ENCODE peak calls at places on chromosomes 1 and 21, in six cellular contexts. V is A549, R is endothelial cell of umbilical vein, M is K562, A is HepG2, E is GM12878. D is an unnamed sample.

GRCh38 chr1:201254625-201255469 is 28.5 kb upstream of the PKP1 start:
- DNase-seq in V (peak), R (peak), M (peak), A (peak), E (no peak), D (peak)

GRCh38 chr1:165632491-165632890 is 1.5 kb downstream of the MGST3 start:
- DNase-seq in V (no peak), R (no peak), M (no peak), A (no peak), E (no peak), D (no peak)

GRCh38 chr1:172287207-172287606 is 133.3 kb upstream of the C1orf105 start:
- DNase-seq in V (no peak), R (peak), M (no peak), A (no peak), E (no peak), D (no peak)

GRCh38 chr21:27807596-27807995 is 840.7 kb upstream of the ADAMTS5 start:
- DNase-seq in V (no peak), R (no peak), M (no peak), A (no peak), E (no peak), D (no peak)

GRCh38 chr1:220698607-220699016 is 8.4 kb downstream of the C1orf115 start:
- DNase-seq in V (no peak), R (no peak), M (no peak), A (peak), E (no peak), D (no peak)

GRCh38 chr1:244066954-244067716 is 16.1 kb downstream of the ZBTB18 start:
- DNase-seq in V (no peak), R (no peak), M (no peak), A (no peak), E (no peak), D (no peak)

GRCh38 chr1:222828939-222829338 is 14.1 kb downstream of the DISP1 start:
- DNase-seq in V (no peak), R (no peak), M (no peak), A (no peak), E (no peak), D (no peak)

GRCh38 chr1:225881081-225882007 is 836 bp downstream of the TMEM63A start:
- DNase-seq in V (no peak), R (peak), M (peak), A (peak), E (no peak), D (peak)

GRCh38 chr1:165161130-165161529 is 195.4 kb downstream of the LMX1A start:
- DNase-seq in V (no peak), R (no peak), M (no peak), A (no peak), E (no peak), D (no peak)

GRCh38 chr1:247096544-247096943 is 7.6 kb downstream of the ZNF669 start:
- DNase-seq in V (no peak), R (no peak), M (no peak), A (no peak), E (no peak), D (no peak)

GRCh38 chr1:4564083-4564482 is 90.3 kb upstream of the AJAP1 start:
- DNase-seq in V (no peak), R (no peak), M (no peak), A (no peak), E (no peak), D (no peak)

GRCh38 chr1:69967245-69967766 is 238.1 kb downstream of the LRRC40 start:
- DNase-seq in V (no peak), R (no peak), M (no peak), A (no peak), E (no peak), D (peak)

GRCh38 chr21:26844258-26845065 is 747 bp downstream of the ADAMTS1 start:
- DNase-seq in V (peak), R (peak), M (no peak), A (no peak), E (no peak), D (no peak)

GRCh38 chr21:21612446-21612845 is 614.2 kb downstream of the NCAM2 start:
- DNase-seq in V (no peak), R (peak), M (no peak), A (no peak), E (no peak), D (peak)

GRCh38 chr1:169414927-169415326 is 12.3 kb downstream of the CCDC181 start:
- DNase-seq in V (no peak), R (no peak), M (no peak), A (no peak), E (no peak), D (no peak)

GRCh38 chr1:158248122-158248521 is 6.1 kb upstream of the CD1A start:
- DNase-seq in V (no peak), R (no peak), M (no peak), A (no peak), E (peak), D (peak)

GRCh38 chr1:3055051-3055450 is 14.0 kb upstream of the PRDM16 start:
- DNase-seq in V (no peak), R (no peak), M (no peak), A (no peak), E (no peak), D (no peak)

GRCh38 chr1:16141573-16142336 is 14.1 kb downstream of the EPHA2 start:
- DNase-seq in V (no peak), R (peak), M (no peak), A (no peak), E (no peak), D (no peak)
- TF ChIP-seq MYC in V (no peak), R (peak), M (no peak), A (no peak), E (no peak), D (no peak)

GRCh38 chr1:205261946-205262668 is 34.4 kb downstream of the TMCC2 start:
- DNase-seq in V (no peak), R (peak), M (no peak), A (no peak), E (no peak), D (no peak)
- TF ChIP-seq MYC in V (no peak), R (no peak), M (no peak), A (no peak), E (no peak), D (no peak)

DNA sequence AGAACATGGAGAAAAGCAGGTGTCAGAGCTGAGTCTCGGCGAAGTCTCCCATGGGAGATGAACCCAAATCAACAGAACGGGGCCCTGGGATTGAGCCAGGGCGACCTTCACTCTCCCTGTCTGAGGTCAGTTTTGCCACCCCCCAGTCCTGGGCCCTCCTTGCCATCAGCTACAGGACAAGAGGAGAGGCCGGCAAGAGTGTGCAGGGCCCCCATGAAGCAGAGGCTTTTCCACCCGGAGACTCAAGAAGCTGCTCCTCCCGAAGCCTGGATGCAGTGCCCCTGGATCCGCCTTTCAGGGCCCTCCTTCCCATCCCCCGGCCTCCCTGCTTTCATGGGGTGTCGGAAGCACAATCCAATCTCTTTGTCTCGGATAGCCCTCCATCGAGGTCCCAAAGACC is 36.5 kb downstream of the TFF3 start:
- DNase-seq in V (no peak), R (no peak), M (no peak), A (no peak), E (no peak), D (no peak)
- TF ChIP-seq MYC in V (no peak), R (no peak), M (no peak), A (no peak), E (no peak), D (no peak)

GRCh38 chr1:197521118-197521739 is 253.2 kb downstream of the CRB1 start:
- DNase-seq in V (peak), R (peak), M (peak), A (peak), E (no peak), D (peak)
- TF ChIP-seq MYC in V (no peak), R (no peak), M (no peak), A (no peak), E (no peak), D (no peak)

GRCh38 chr1:90579212-90579802 is 137.8 kb downstream of the BARHL2 start:
- DNase-seq in V (peak), R (peak), M (peak), A (peak), E (no peak), D (peak)
- TF ChIP-seq MYC in V (no peak), R (no peak), M (no peak), A (no peak), E (no peak), D (no peak)

DNA sequence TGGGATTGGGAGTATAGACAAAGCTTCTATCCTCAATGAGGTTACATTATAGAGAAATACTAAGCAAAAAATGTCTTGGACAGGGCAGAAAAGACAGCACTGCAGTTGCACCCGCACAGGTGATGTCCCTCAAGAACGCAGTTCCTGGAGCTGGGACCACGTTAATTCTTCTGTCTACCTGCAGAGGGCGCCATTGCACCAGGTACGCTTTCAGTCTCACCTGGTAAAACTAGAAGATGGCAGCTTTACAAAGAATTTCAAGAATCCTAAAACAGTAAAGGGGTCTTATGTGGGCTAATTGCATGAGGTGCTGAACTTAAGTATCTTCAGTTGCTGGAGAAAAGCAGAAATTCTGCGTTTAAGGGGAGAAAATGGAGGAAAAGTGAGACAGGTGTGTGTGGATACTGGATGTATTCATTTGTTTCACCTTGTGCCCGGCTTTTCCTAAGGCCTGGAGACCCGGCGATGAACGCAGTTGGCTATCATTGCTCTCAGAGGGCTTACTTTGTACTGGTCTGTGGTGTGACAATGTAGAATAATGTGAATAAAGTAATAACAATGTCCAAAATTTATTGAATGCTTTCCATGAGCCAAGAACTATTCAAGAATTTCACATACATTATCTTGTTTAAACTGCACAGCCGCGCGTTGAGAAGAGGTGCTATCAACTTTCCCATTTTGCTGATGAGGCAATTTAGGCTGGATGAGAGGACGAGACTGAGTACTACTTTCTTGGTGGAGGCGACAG is 276.3 kb upstream of the GREM2 start:
- DNase-seq in V (peak), R (peak), M (peak), A (peak), E (no peak), D (peak)
- TF ChIP-seq MYC in V (no peak), R (no peak), M (no peak), A (no peak), E (no peak), D (no peak)

GRCh38 chr21:15729346-15729673 is 472 bp upstream of the USP25 start:
- DNase-seq in V (no peak), R (peak), M (no peak), A (no peak), E (no peak), D (no peak)

GRCh38 chr21:15732290-15732995 is 2.7 kb downstream of the USP25 start:
- DNase-seq in V (peak), R (peak), M (no peak), A (peak), E (peak), D (peak)

GRCh38 chr21:15731243-15731613 is 1.4 kb downstream of the USP25 start:
- DNase-seq in V (no peak), R (peak), M (no peak), A (peak), E (no peak), D (peak)

GRCh38 chr21:15729674-15730483 is at the start of gene USP25:
- DNase-seq in V (peak), R (peak), M (peak), A (peak), E (peak), D (peak)

DNA sequence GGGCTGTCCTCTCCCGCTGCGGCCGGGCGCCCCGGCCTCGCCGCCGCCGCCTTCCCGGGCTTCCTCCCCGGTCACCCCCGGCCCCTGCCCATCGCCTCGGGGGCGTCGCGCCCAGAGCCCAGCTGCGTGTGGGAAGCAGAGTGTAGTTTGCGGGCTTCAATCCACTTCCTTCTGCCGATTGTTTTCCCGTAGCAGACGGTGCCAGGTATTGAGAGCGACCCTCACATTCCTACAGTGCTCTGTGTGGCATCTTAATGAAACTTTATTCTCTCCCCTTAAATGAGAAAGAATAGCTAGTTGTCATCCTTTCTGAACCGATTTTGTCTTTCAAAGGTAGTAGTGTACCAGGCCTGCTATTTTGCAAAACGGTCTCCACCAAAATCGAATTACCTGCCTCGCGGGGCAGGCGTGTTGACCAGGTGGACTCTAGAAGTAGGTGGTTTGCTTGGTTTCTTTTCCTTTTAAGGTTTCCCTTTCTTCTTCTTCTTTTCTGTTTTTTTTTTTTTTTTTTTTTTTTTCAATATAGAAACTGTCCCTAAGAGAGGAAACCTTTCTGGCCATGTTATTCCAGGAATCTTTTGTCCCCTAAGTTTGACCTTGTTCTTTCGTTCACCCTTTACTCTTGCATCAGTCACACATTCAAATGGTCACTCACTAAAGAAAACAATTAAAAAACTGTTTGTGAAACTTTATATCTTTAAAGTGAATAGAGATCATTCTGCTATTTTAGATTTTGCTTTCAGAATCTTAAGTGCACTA is 881 bp downstream of the USP25 start:
- DNase-seq in V (no peak), R (peak), M (peak), A (no peak), E (no peak), D (no peak)
- TF ChIP-seq MYC in V (no peak), R (no peak), M (no peak), A (no peak), E (no peak), D (no peak)

GRCh38 chr1:117852846-117853555 is 76.4 kb downstream of the GDAP2 start:
- DNase-seq in V (no peak), R (no peak), M (no peak), A (no peak), E (no peak), D (no peak)

GRCh38 chr1:117846674-117847425 is 82.6 kb downstream of the GDAP2 start:
- DNase-seq in V (peak), R (no peak), M (no peak), A (peak), E (no peak), D (no peak)

GRCh38 chr1:117857434-117857833 is 72.0 kb downstream of the GDAP2 start:
- DNase-seq in V (no peak), R (no peak), M (no peak), A (peak), E (no peak), D (no peak)

GRCh38 chr1:117851687-117852086 is 77.7 kb downstream of the GDAP2 start:
- DNase-seq in V (no peak), R (no peak), M (no peak), A (no peak), E (no peak), D (no peak)
- TF ChIP-seq MYC in V (no peak), R (no peak), M (no peak), A (no peak), E (no peak), D (no peak)